ENCODE peak calls at places on chromosomes 1 and 21, in six cellular contexts. W is caudate nucleus; V is activated T-cell treated with anti-CD3 and anti-CD28 coated beads for 1 hour; P is foreskin keratinocyte; I is fibroblast of lung; H is activated CD8-positive, alpha-beta T cell treated with anti-CD3 and anti-CD28 coated beads for 36 hours. U is an unnamed sample.

GRCh38 chr1:116433283-116434257 is 60.5 kb downstream of the ATP1A1 start:
- DNase-seq in W (peak), V (no peak), P (no peak), I (peak), H (no peak), U (no peak)

GRCh38 chr1:2590233-2591141 is 3.9 kb downstream of the PRXL2B start:
- DNase-seq in W (no peak), V (no peak), P (no peak), I (no peak), H (no peak), U (no peak)

GRCh38 chr21:43971201-43971991 is 40.7 kb upstream of the TRAPPC10 start:
- DNase-seq in W (no peak), V (no peak), P (no peak), I (no peak), H (no peak), U (no peak)

GRCh38 chr1:61050541-61051454 is 31.6 kb upstream of the NFIA start:
- DNase-seq in W (no peak), V (no peak), P (no peak), I (no peak), H (no peak), U (peak)

GRCh38 chr21:46080171-46081021 is 17.5 kb upstream of the COL6A2 start:
- DNase-seq in W (no peak), V (no peak), P (no peak), I (no peak), H (no peak), U (no peak)

GRCh38 chr21:22791986-22792560 is 1793.9 kb downstream of the NCAM2 start:
- DNase-seq in W (no peak), V (no peak), P (peak), I (peak), H (peak), U (peak)

GRCh38 chr1:3789421-3790300 is 6.6 kb downstream of the LRRC47 start:
- DNase-seq in W (no peak), V (no peak), P (no peak), I (no peak), H (no peak), U (no peak)

GRCh38 chr21:46111857-46112730 is 14.2 kb downstream of the COL6A2 start:
- DNase-seq in W (no peak), V (no peak), P (no peak), I (no peak), H (no peak), U (no peak)

GRCh38 chr1:107147813-107148212 is 7.0 kb downstream of the NTNG1 start:
- DNase-seq in W (no peak), V (no peak), P (no peak), I (no peak), H (no peak), U (peak)

GRCh38 chr1:148264374-148265276 is 112.5 kb upstream of the NBPF11 start:
- DNase-seq in W (no peak), V (no peak), P (peak), I (peak), H (peak), U (peak)

GRCh38 chr1:30885580-30886513 is 22.7 kb downstream of the SDC3 start:
- DNase-seq in W (no peak), V (no peak), P (no peak), I (no peak), H (no peak), U (no peak)

GRCh38 chr1:8343464-8344001 is 25.6 kb downstream of the SLC45A1 start:
- DNase-seq in W (no peak), V (no peak), P (peak), I (peak), H (no peak), U (peak)

GRCh38 chr1:74715806-74716205 is 17.0 kb downstream of the CRYZ start:
- DNase-seq in W (no peak), V (no peak), P (no peak), I (no peak), H (no peak), U (no peak)

GRCh38 chr1:26786437-26787380 is 1.0 kb upstream of the PIGV start:
- DNase-seq in W (no peak), V (no peak), P (no peak), I (peak), H (peak), U (peak)

GRCh38 chr1:45236136-45236535 is 29.7 kb upstream of the ZSWIM5 start:
- DNase-seq in W (no peak), V (no peak), P (no peak), I (no peak), H (no peak), U (no peak)

GRCh38 chr1:240086726-240087125 is 5.0 kb upstream of the FMN2 start:
- DNase-seq in W (no peak), V (no peak), P (no peak), I (peak), H (no peak), U (no peak)

GRCh38 chr1:25610822-25611630 is 5.6 kb upstream of the MAN1C1 start:
- DNase-seq in W (no peak), V (no peak), P (no peak), I (no peak), H (peak), U (no peak)

GRCh38 chr1:45375104-45376090 is 35.2 kb upstream of the MUTYH start:
- DNase-seq in W (no peak), V (no peak), P (no peak), I (no peak), H (no peak), U (peak)

GRCh38 chr1:180643693-180644092 is 11.9 kb downstream of the XPR1 start:
- DNase-seq in W (no peak), V (no peak), P (no peak), I (peak), H (no peak), U (no peak)

GRCh38 chr21:29304577-29304976 is 5.9 kb downstream of the BACH1 start:
- DNase-seq in W (no peak), V (no peak), P (no peak), I (peak), H (no peak), U (no peak)

U was measured in A673.